ENCODE peak calls at places on chromosomes 13 and 19, in four cellular contexts. I is H1, B is GM12878, R is K562. O is an unnamed sample.

GRCh38 chr19:30802424-30803013 is 430.3 kb downstream of the ZNF536 start:
- DNase-seq in B (no peak), R (no peak), I (no peak), O (no peak)

GRCh38 chr19:43901395-43902390 is 33.4 kb downstream of the ZNF45 start:
- DNase-seq in B (peak; percentile 61), R (peak; percentile 67), I (peak; percentile 88), O (peak; percentile 80)

GRCh38 chr19:2477141-2477710 is 1.3 kb downstream of the GADD45B start:
- DNase-seq in I (peak; percentile 63), R (no peak), B (no peak), O (no peak)

GRCh38 chr19:45468159-45468651 is 409 bp downstream of the FOSB start:
- DNase-seq in R (no peak), B (no peak), I (peak; percentile 67), O (no peak)

GRCh38 chr13:38783992-38784875 is 97.4 kb downstream of the FREM2 start:
- DNase-seq in R (no peak), I (no peak), B (no peak), O (no peak)

GRCh38 chr13:38216181-38216580 is 133.5 kb upstream of the UFM1 start:
- DNase-seq in B (no peak), R (no peak), I (no peak), O (no peak)

GRCh38 chr19:5321851-5322681 is 18.5 kb downstream of the PTPRS start:
- DNase-seq in I (no peak), R (peak; percentile 70), B (peak; percentile 72), O (no peak)

GRCh38 chr13:93789058-93789457 is 562.5 kb downstream of the GPC6 start:
- DNase-seq in B (no peak), I (no peak), R (no peak), O (no peak)

GRCh38 chr19:4690362-4690761 is 20.2 kb upstream of the MYDGF start:
- DNase-seq in I (no peak), B (no peak), R (no peak), O (no peak)

GRCh38 chr19:15456871-15457700 is 7.3 kb downstream of the RASAL3 start:
- DNase-seq in R (peak; percentile 64), I (peak; percentile 91), B (no peak), O (no peak)

GRCh38 chr13:79647518-79647917 is 166.6 kb downstream of the NDFIP2 start:
- DNase-seq in R (no peak), B (no peak), I (no peak), O (no peak)

GRCh38 chr13:112814905-112815585 is 125.2 kb downstream of the ATP11A start:
- DNase-seq in I (no peak), B (no peak), R (no peak), O (no peak)

DNA sequence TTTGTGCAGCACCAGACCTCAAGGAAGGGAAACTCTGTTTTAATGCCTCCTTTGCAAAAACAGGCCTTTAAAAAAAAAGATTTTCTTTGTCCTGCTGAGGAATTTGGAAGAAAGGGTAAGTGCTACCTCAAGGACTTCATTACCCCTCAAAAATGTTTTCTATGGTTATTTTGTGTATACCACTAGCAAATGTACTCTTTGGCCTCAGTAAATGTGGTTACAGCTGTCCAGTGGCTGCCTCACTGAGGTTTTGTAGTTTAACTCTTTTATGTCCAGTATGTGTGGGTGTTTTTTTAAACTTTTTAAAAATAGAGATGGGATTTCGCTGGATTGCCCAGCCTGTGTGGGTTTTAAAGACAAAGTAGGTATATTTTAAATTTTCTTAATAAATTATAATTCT is 42.2 kb upstream of the TSC22D1 start:
- DNase-seq in R (no peak), B (no peak), I (no peak), O (no peak)
- TF ChIP-seq BRCA1 in R (no peak), B (no peak), I (no peak), O (no peak)

DNA sequence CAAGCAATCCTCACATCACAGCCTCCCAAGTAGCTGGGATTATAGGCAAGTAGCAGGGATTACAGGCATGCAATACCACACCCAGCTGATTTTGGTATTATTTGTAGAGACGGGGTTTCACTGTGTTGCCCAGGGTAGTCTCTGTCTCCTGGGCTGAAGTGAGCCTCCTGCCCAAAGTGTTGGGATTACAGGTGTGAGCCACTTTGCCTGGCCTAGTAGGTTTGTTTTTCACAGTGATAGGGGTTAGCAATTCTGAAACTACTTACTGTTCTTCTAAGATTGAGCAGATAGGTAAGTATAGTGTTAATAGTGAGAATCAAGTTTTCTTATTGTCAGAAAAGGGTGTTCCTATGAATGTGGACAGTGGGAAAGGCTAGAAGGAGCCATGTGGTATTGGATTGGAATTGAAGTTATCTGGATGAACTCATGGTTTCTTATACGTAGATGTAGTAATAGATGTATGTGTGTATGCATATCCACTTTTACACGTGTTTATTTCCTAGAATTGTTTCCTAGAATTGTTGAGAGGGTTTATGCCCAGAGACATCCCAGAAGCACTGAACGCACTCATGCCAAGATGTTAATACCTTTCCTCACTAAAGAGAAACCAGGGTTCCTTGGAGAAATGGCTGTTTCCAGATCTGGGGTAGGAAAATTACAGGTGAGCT is 49.1 kb downstream of the SAE1 start:
- DNase-seq in B (no peak), R (no peak), I (no peak), O (no peak)
- TF ChIP-seq BRCA1 in B (no peak), R (no peak), I (no peak), O (no peak)

DNA sequence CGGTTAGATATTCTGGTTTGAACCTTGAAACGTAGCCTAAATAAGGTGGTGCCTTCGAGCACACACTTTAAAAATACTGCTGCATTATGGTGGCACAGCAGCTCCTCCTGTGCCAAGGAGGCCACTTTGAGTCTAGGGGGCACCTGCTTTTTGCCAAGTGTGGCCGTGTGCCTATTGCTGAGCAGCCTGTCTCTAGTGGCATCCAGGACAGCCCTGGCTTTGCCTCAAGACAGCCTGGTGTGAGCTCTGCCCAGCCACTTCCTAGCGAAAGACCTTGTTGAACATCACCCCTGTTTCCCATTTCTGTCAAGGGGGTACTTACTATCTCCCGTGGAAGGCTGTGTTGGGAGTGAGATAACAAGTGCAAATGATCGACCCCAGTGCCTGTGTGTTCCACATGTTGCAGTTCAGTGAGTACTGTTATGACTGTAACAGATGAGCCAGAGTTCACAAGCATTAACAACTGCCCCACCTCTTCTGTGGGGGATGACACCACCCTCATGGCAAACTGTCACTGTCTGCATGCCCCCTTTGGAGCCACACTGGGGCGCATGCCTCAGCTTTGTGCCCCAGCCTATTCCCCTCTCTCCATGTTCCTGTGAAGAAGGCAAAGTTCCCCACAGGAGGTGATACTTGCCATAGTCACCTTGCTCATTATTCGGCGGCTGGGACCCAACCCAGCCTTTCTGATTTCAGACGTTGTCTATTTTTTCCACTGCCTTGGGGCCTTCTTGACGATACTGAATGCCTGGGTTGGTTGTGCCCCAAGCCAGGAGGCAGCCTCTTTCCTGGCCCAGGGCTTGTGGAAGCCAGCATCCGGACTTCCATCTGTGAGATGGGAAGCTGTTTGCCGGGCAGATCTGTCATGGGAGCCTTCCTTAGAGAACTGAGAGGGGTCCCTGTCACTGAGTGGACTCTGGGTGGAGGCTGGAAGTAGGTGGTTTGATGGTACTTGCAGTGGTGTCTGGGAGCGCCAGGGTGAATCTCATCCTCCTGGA is 5.4 kb downstream of the GATAD2A start:
- DNase-seq in B (no peak), I (no peak), R (peak; percentile 20), O (no peak)
- TF ChIP-seq BRCA1 in B (no peak), I (no peak), R (no peak), O (no peak)

GRCh38 chr19:33628921-33629825 is 7.4 kb downstream of the CHST8 start:
- DNase-seq in R (no peak), I (no peak), B (no peak), O (no peak)
- TF ChIP-seq BRCA1 in R (no peak), I (no peak), B (no peak), O (no peak)

GRCh38 chr13:109158383-109158782 is 529.0 kb downstream of the MYO16 start:
- DNase-seq in I (no peak), B (no peak), R (no peak), O (no peak)
- TF ChIP-seq BRCA1 in I (no peak), B (no peak), R (no peak), O (no peak)

GRCh38 chr19:58569943-58570670 is 3.0 kb downstream of the MZF1 start:
- DNase-seq in R (no peak), I (no peak), B (no peak), O (no peak)
- TF ChIP-seq BRCA1 in R (no peak), I (no peak), B (no peak), O (no peak)